ENCODE peak calls at places on chromosomes 12 and 14, in seven cellular contexts. One of them, this sample, is unnamed.

GRCh38 chr12:52387859-52388258 is 2.4 kb upstream of the KRT84 start:
- DNase-seq in GOT3: no peak
- DNase-seq in CD8-positive, alpha-beta T cell: no peak
- DNase-seq in activated CD4-positive, alpha-beta memory T cell treated with anti-CD3 and anti-CD28 coated beads, Interleukin-2, amount 10 ng/mL, durations not matched to agents 7 days and 5 days: no peak
- DNase-seq in fibroblast of the aortic adventitia: no peak
- DNase-seq in effector CD4-positive, alpha-beta T cell: no peak
- DNase-seq in iPS DF 19.7: no peak
- DNase-seq in this sample: no peak

GRCh38 chr12:65318186-65318685 is 39.8 kb downstream of the MSRB3 start:
- DNase-seq in GOT3: no peak
- DNase-seq in fibroblast of the aortic adventitia: no peak
- DNase-seq in CD8-positive, alpha-beta T cell: no peak
- DNase-seq in activated CD4-positive, alpha-beta memory T cell treated with anti-CD3 and anti-CD28 coated beads, Interleukin-2, amount 10 ng/mL, durations not matched to agents 7 days and 5 days: no peak
- DNase-seq in effector CD4-positive, alpha-beta T cell: no peak
- DNase-seq in iPS DF 19.7: no peak
- DNase-seq in this sample: no peak

GRCh38 chr12:459430-460258 is at the start of gene B4GALNT3:
- DNase-seq in fibroblast of the aortic adventitia: peak
- DNase-seq in iPS DF 19.7: no peak
- DNase-seq in GOT3: no peak
- DNase-seq in CD8-positive, alpha-beta T cell: peak
- DNase-seq in activated CD4-positive, alpha-beta memory T cell treated with anti-CD3 and anti-CD28 coated beads, Interleukin-2, amount 10 ng/mL, durations not matched to agents 7 days and 5 days: peak
- DNase-seq in effector CD4-positive, alpha-beta T cell: peak
- DNase-seq in this sample: no peak

GRCh38 chr12:29762637-29763300 is 21.0 kb downstream of the TMTC1 start:
- DNase-seq in effector CD4-positive, alpha-beta T cell: no peak
- DNase-seq in GOT3: no peak
- DNase-seq in iPS DF 19.7: no peak
- DNase-seq in CD8-positive, alpha-beta T cell: no peak
- DNase-seq in activated CD4-positive, alpha-beta memory T cell treated with anti-CD3 and anti-CD28 coated beads, Interleukin-2, amount 10 ng/mL, durations not matched to agents 7 days and 5 days: no peak
- DNase-seq in fibroblast of the aortic adventitia: peak
- DNase-seq in this sample: no peak

GRCh38 chr14:104934380-104934733 is 9.7 kb downstream of the PLD4 start:
- DNase-seq in activated CD4-positive, alpha-beta memory T cell treated with anti-CD3 and anti-CD28 coated beads, Interleukin-2, amount 10 ng/mL, durations not matched to agents 7 days and 5 days: no peak
- DNase-seq in fibroblast of the aortic adventitia: peak
- DNase-seq in GOT3: no peak
- DNase-seq in CD8-positive, alpha-beta T cell: no peak
- DNase-seq in iPS DF 19.7: no peak
- DNase-seq in effector CD4-positive, alpha-beta T cell: no peak
- DNase-seq in this sample: no peak

GRCh38 chr14:96631030-96631429 is 128.8 kb downstream of the PAPOLA start:
- DNase-seq in iPS DF 19.7: no peak
- DNase-seq in effector CD4-positive, alpha-beta T cell: no peak
- DNase-seq in activated CD4-positive, alpha-beta memory T cell treated with anti-CD3 and anti-CD28 coated beads, Interleukin-2, amount 10 ng/mL, durations not matched to agents 7 days and 5 days: no peak
- DNase-seq in fibroblast of the aortic adventitia: no peak
- DNase-seq in GOT3: no peak
- DNase-seq in CD8-positive, alpha-beta T cell: no peak
- DNase-seq in this sample: no peak

GRCh38 chr14:31726337-31726736 is 165.1 kb downstream of the NUBPL start:
- DNase-seq in CD8-positive, alpha-beta T cell: no peak
- DNase-seq in fibroblast of the aortic adventitia: no peak
- DNase-seq in effector CD4-positive, alpha-beta T cell: no peak
- DNase-seq in activated CD4-positive, alpha-beta memory T cell treated with anti-CD3 and anti-CD28 coated beads, Interleukin-2, amount 10 ng/mL, durations not matched to agents 7 days and 5 days: no peak
- DNase-seq in GOT3: no peak
- DNase-seq in iPS DF 19.7: no peak
- DNase-seq in this sample: no peak

GRCh38 chr14:100028990-100029677 is 36.1 kb upstream of the EVL start:
- DNase-seq in activated CD4-positive, alpha-beta memory T cell treated with anti-CD3 and anti-CD28 coated beads, Interleukin-2, amount 10 ng/mL, durations not matched to agents 7 days and 5 days: no peak
- DNase-seq in GOT3: no peak
- DNase-seq in iPS DF 19.7: no peak
- DNase-seq in fibroblast of the aortic adventitia: peak
- DNase-seq in CD8-positive, alpha-beta T cell: no peak
- DNase-seq in effector CD4-positive, alpha-beta T cell: no peak
- DNase-seq in this sample: no peak

GRCh38 chr14:65709576-65709975 is 297.0 kb downstream of the FUT8 start:
- DNase-seq in CD8-positive, alpha-beta T cell: no peak
- DNase-seq in activated CD4-positive, alpha-beta memory T cell treated with anti-CD3 and anti-CD28 coated beads, Interleukin-2, amount 10 ng/mL, durations not matched to agents 7 days and 5 days: no peak
- DNase-seq in GOT3: no peak
- DNase-seq in fibroblast of the aortic adventitia: peak
- DNase-seq in effector CD4-positive, alpha-beta T cell: no peak
- DNase-seq in iPS DF 19.7: no peak
- DNase-seq in this sample: no peak

GRCh38 chr14:75980856-75981255 is 939 bp downstream of the TGFB3 start:
- DNase-seq in fibroblast of the aortic adventitia: peak
- DNase-seq in effector CD4-positive, alpha-beta T cell: no peak
- DNase-seq in GOT3: no peak
- DNase-seq in CD8-positive, alpha-beta T cell: no peak
- DNase-seq in iPS DF 19.7: no peak
- DNase-seq in activated CD4-positive, alpha-beta memory T cell treated with anti-CD3 and anti-CD28 coated beads, Interleukin-2, amount 10 ng/mL, durations not matched to agents 7 days and 5 days: no peak
- DNase-seq in this sample: no peak

GRCh38 chr14:56117765-56118610 is at the start of gene PELI2:
- DNase-seq in GOT3: peak
- DNase-seq in effector CD4-positive, alpha-beta T cell: peak
- DNase-seq in activated CD4-positive, alpha-beta memory T cell treated with anti-CD3 and anti-CD28 coated beads, Interleukin-2, amount 10 ng/mL, durations not matched to agents 7 days and 5 days: peak
- DNase-seq in iPS DF 19.7: no peak
- DNase-seq in fibroblast of the aortic adventitia: peak
- DNase-seq in CD8-positive, alpha-beta T cell: peak
- DNase-seq in this sample: no peak

GRCh38 chr12:108371801-108372344 is 32.8 kb upstream of the CMKLR1 start:
- DNase-seq in CD8-positive, alpha-beta T cell: no peak
- DNase-seq in activated CD4-positive, alpha-beta memory T cell treated with anti-CD3 and anti-CD28 coated beads, Interleukin-2, amount 10 ng/mL, durations not matched to agents 7 days and 5 days: no peak
- DNase-seq in fibroblast of the aortic adventitia: peak
- DNase-seq in GOT3: no peak
- DNase-seq in iPS DF 19.7: no peak
- DNase-seq in effector CD4-positive, alpha-beta T cell: no peak
- DNase-seq in this sample: peak

GRCh38 chr12:82660541-82661325 is 26.0 kb upstream of the TMTC2 start:
- DNase-seq in activated CD4-positive, alpha-beta memory T cell treated with anti-CD3 and anti-CD28 coated beads, Interleukin-2, amount 10 ng/mL, durations not matched to agents 7 days and 5 days: no peak
- DNase-seq in iPS DF 19.7: no peak
- DNase-seq in GOT3: no peak
- DNase-seq in CD8-positive, alpha-beta T cell: no peak
- DNase-seq in fibroblast of the aortic adventitia: no peak
- DNase-seq in effector CD4-positive, alpha-beta T cell: no peak
- DNase-seq in this sample: peak

GRCh38 chr14:38951451-38951850 is 151.6 kb downstream of the SEC23A start:
- DNase-seq in iPS DF 19.7: no peak
- DNase-seq in effector CD4-positive, alpha-beta T cell: no peak
- DNase-seq in activated CD4-positive, alpha-beta memory T cell treated with anti-CD3 and anti-CD28 coated beads, Interleukin-2, amount 10 ng/mL, durations not matched to agents 7 days and 5 days: no peak
- DNase-seq in CD8-positive, alpha-beta T cell: no peak
- DNase-seq in fibroblast of the aortic adventitia: peak
- DNase-seq in GOT3: no peak
- DNase-seq in this sample: no peak

GRCh38 chr12:13798162-13798561 is 183.2 kb downstream of the GRIN2B start:
- DNase-seq in CD8-positive, alpha-beta T cell: no peak
- DNase-seq in activated CD4-positive, alpha-beta memory T cell treated with anti-CD3 and anti-CD28 coated beads, Interleukin-2, amount 10 ng/mL, durations not matched to agents 7 days and 5 days: no peak
- DNase-seq in effector CD4-positive, alpha-beta T cell: no peak
- DNase-seq in GOT3: no peak
- DNase-seq in iPS DF 19.7: no peak
- DNase-seq in fibroblast of the aortic adventitia: no peak
- DNase-seq in this sample: no peak

GRCh38 chr12:6884539-6884938 is 11.4 kb upstream of the SPSB2 start:
- DNase-seq in CD8-positive, alpha-beta T cell: no peak
- DNase-seq in activated CD4-positive, alpha-beta memory T cell treated with anti-CD3 and anti-CD28 coated beads, Interleukin-2, amount 10 ng/mL, durations not matched to agents 7 days and 5 days: no peak
- DNase-seq in GOT3: no peak
- DNase-seq in effector CD4-positive, alpha-beta T cell: no peak
- DNase-seq in fibroblast of the aortic adventitia: no peak
- DNase-seq in iPS DF 19.7: no peak
- DNase-seq in this sample: no peak

GRCh38 chr12:45292486-45293195 is 76.7 kb downstream of the ANO6 start:
- DNase-seq in iPS DF 19.7: no peak
- DNase-seq in fibroblast of the aortic adventitia: no peak
- DNase-seq in GOT3: no peak
- DNase-seq in activated CD4-positive, alpha-beta memory T cell treated with anti-CD3 and anti-CD28 coated beads, Interleukin-2, amount 10 ng/mL, durations not matched to agents 7 days and 5 days: no peak
- DNase-seq in effector CD4-positive, alpha-beta T cell: no peak
- DNase-seq in CD8-positive, alpha-beta T cell: no peak
- DNase-seq in this sample: no peak

GRCh38 chr12:13075786-13076570 is 27.5 kb downstream of the GSG1 start:
- DNase-seq in CD8-positive, alpha-beta T cell: no peak
- DNase-seq in fibroblast of the aortic adventitia: no peak
- DNase-seq in GOT3: no peak
- DNase-seq in iPS DF 19.7: no peak
- DNase-seq in effector CD4-positive, alpha-beta T cell: no peak
- DNase-seq in activated CD4-positive, alpha-beta memory T cell treated with anti-CD3 and anti-CD28 coated beads, Interleukin-2, amount 10 ng/mL, durations not matched to agents 7 days and 5 days: no peak
- DNase-seq in this sample: no peak